ENCODE peak calls at places on chromosomes 5 and 9, in six cellular contexts. D, K, N, Y, R and T are unnamed samples.

GRCh38 chr9:114746591-114746990 is 59.2 kb downstream of the TNFSF15 start:
- DNase-seq in K (no peak), R (peak), N (no peak), Y (no peak), D (no peak), T (no peak)

GRCh38 chr9:27426717-27427645 is 97.1 kb upstream of the IFNK start:
- DNase-seq in R (no peak), K (no peak), Y (no peak), N (no peak), D (no peak), T (no peak)

GRCh38 chr5:139561655-139562451 is 714 bp downstream of the UBE2D2 start:
- DNase-seq in K (peak), R (no peak), D (peak), N (peak), Y (no peak), T (peak)

GRCh38 chr9:107214915-107215314 is 68.2 kb upstream of the RAD23B start:
- DNase-seq in K (no peak), R (no peak), N (no peak), Y (no peak), D (no peak), T (no peak)

GRCh38 chr9:86708918-86709835 is 238.1 kb downstream of the GAS1 start:
- DNase-seq in Y (no peak), R (no peak), K (no peak), D (peak), N (no peak), T (no peak)

GRCh38 chr5:142106061-142106460 is 2.5 kb upstream of the NDFIP1 start:
- DNase-seq in R (no peak), K (no peak), N (no peak), Y (no peak), D (peak), T (no peak)

GRCh38 chr5:39648539-39649200 is 223.9 kb upstream of the DAB2 start:
- DNase-seq in R (no peak), K (no peak), D (no peak), N (no peak), Y (no peak), T (no peak)

GRCh38 chr5:172389578-172390112 is 64.7 kb downstream of the SH3PXD2B start:
- DNase-seq in R (no peak), N (no peak), K (no peak), D (no peak), Y (no peak), T (no peak)

GRCh38 chr5:138662599-138662998 is 87.4 kb upstream of the HSPA9 start:
- DNase-seq in D (no peak), N (no peak), R (no peak), K (no peak), Y (no peak), T (no peak)

GRCh38 chr5:141865406-141865805 is 12.8 kb downstream of the PCDH1 start:
- DNase-seq in D (no peak), N (no peak), Y (no peak), K (no peak), R (no peak), T (no peak)

GRCh38 chr9:4371108-4371507 is 71.2 kb upstream of the GLIS3 start:
- DNase-seq in Y (no peak), K (no peak), N (no peak), D (no peak), R (peak), T (no peak)

GRCh38 chr9:93886911-93887310 is 68.2 kb downstream of the BARX1 start:
- DNase-seq in K (no peak), D (no peak), N (no peak), R (no peak), Y (no peak), T (no peak)

GRCh38 chr5:1385395-1386273 is 40.7 kb upstream of the CLPTM1L start:
- DNase-seq in R (peak), Y (peak), K (peak), N (peak), D (peak), T (peak)

GRCh38 chr5:1462358-1462757 is 17.1 kb upstream of the SLC6A3 start:
- DNase-seq in K (no peak), N (peak), D (no peak), R (no peak), Y (no peak), T (no peak)

GRCh38 chr5:59354274-59354673 is 539.3 kb downstream of the PDE4D start:
- DNase-seq in Y (no peak), R (no peak), D (no peak), N (no peak), K (no peak), T (no peak)

GRCh38 chr5:15105799-15106393 is 234.3 kb upstream of the ANKH start:
- DNase-seq in R (peak), N (no peak), D (no peak), Y (no peak), K (peak), T (peak)

GRCh38 chr5:7897014-7897600 is 28.2 kb downstream of the MTRR start:
- DNase-seq in N (no peak), K (no peak), Y (no peak), R (no peak), D (no peak), T (no peak)

GRCh38 chr5:169762338-169763095 is 125.4 kb downstream of the DOCK2 start:
- DNase-seq in Y (no peak), R (no peak), K (no peak), N (no peak), D (no peak), T (no peak)

GRCh38 chr5:179793470-179794139 is at the start of gene LTC4S:
- DNase-seq in D (peak), R (no peak), Y (peak), N (peak), K (peak), T (no peak)

GRCh38 chr5:60497706-60498500 is 202.1 kb downstream of the DEPDC1B start:
- DNase-seq in D (no peak), K (no peak), R (no peak), N (no peak), Y (no peak), T (no peak)

GRCh38 chr5:139167952-139168720 is 30.0 kb downstream of the SIL1 start:
- DNase-seq in D (no peak), K (no peak), R (no peak), N (no peak), Y (no peak), T (no peak)

GRCh38 chr5:170251462-170251861 is 18.7 kb downstream of the C5orf58 start:
- DNase-seq in R (no peak), N (no peak), D (no peak), Y (no peak), K (no peak), T (no peak)

GRCh38 chr5:15044521-15044920 is 172.9 kb upstream of the ANKH start:
- DNase-seq in R (no peak), D (no peak), Y (no peak), K (no peak), N (no peak), T (no peak)

GRCh38 chr5:67058998-67059746 is 137.4 kb downstream of the CD180 start:
- DNase-seq in R (no peak), Y (no peak), K (no peak), D (no peak), N (no peak), T (no peak)
- TF ChIP-seq CTCF in R (no peak), Y (peak), K (no peak), D (no peak), N (no peak), T (no peak)

GRCh38 chr9:126916909-126917308 is 2.3 kb downstream of the RALGPS1 start:
- DNase-seq in R (no peak), D (no peak), Y (no peak), N (no peak), K (no peak), T (no peak)
- TF ChIP-seq CTCF in R (no peak), D (no peak), Y (no peak), N (no peak), K (no peak), T (no peak)

DNA sequence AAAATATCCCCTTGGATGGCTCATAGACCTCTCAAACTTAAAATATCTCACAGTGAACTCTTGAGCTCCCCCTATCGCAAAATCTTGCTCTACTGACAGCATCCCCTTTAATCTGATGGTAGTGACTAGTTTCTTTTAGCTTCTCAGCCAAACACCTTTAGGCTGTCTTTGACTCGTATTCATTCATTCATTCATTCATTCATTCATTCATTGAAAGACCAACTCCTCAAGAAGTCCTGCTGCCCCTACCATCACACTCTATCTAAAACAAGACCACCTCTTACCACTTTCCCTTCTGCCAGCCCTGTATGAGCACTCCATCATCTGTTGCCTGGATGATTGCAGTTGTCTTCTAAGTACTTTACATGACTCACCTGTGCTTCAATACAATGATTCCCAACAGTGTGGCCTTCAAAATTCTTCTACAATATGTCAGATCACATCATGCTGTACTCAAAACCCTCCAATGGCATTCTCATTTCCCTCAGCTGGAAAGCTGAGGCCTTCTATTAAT is 46.8 kb downstream of the ITGA2 start:
- DNase-seq in R (no peak), N (no peak), Y (no peak), D (no peak), K (peak), T (no peak)
- TF ChIP-seq CTCF in R (peak), N (no peak), Y (no peak), D (no peak), K (peak), T (peak)

GRCh38 chr9:105148328-105149006 is 96.0 kb upstream of the SLC44A1 start:
- DNase-seq in D (no peak), K (no peak), N (no peak), R (no peak), Y (no peak), T (no peak)
- TF ChIP-seq CTCF in D (no peak), K (no peak), N (no peak), R (peak), Y (no peak), T (no peak)

DNA sequence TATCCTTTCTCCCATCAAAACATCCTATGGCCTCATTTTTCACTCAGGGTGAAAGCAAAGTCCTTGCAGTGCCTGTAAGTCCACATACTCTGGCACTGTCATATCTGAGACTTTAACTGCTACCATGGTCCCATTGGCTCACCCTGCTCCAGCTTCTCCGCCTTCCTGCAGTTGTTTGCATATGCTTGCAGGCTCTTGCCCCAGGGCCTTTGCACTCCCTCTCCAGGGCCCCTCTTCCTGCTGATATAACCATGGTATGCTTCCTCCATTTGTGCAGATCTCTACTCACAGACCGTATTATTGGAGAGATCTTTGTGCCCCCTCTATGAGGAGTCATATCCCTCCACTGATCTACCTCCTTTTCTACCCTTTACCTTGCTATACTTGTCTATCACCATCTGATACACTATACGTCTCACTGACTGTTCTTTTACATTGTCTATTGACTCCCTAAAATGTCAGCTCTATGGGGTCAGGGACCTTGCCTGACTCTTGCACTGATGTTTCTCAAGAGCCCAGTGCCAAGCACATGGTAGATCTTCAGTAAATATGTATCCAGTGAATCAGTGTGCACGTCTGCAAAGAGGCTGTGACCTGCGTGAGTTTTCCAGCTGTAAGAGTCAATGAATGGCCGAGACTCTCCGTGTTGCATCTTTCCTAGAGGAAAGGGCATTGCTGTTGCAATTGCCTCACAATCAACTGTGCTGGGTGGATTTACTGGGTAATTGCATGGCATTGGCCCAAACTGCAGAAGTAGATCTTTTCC is 81.7 kb upstream of the CPEB4 start:
- DNase-seq in K (no peak), D (no peak), R (no peak), Y (no peak), N (no peak), T (no peak)
- TF ChIP-seq CTCF in K (no peak), D (no peak), R (no peak), Y (no peak), N (no peak), T (no peak)

DNA sequence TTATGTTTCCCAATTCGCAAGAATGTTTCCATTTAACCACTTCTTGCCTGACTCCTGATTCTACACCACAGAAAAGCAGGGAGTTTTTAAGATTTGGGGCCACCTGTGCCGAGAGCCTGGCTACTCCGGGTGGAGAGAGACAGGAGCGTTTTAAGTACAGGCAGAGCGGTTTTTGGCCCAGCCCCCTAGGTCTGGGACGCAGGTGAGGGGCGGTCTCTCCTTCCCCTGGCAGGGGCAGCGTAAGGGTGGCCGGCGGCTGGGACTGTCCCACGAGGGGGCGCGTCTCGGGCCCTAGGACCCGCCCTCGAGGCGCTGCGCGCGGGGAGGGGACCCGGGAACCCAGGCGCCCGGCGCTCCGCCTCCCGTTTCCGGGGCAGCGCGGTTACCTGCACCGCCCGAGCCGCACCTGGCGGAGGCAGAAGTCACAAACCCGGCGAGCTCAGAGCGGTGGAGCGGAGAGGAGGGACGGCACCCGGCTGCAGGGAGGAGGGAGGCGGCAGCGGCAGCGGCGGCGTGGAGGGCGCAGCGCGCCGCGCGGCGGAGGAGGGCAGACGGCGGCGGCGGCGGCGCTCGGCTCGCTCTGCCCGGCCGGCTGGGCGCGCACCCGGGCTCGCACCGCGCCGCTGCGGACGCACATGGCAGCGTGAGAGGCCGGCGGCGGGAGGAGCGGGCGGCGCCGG is at the start of gene WWC1:
- DNase-seq in Y (no peak), D (no peak), R (no peak), N (peak), K (peak), T (peak)
- TF ChIP-seq CTCF in Y (peak), D (no peak), R (peak), N (peak), K (no peak), T (peak)

DNA sequence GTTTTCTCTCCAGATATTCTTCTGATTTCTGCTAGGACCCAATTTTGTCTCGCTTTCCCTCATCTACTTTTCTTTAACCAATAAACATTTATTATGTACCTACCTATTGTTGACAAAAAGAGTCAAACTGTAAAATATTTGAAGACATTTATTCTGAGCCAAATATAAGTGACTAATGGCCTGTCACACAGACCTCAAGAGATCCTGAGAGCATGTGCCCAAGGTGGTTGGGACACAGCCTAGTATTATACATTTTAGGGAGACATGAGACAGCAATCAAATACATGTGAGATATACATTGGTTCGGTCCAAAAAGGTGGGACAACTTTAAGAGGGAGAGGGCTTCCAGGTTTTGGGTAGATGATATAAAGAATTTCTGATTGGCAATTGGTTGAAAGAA is 191.8 kb downstream of the NXNL2 start:
- DNase-seq in D (no peak), K (no peak), R (no peak), N (no peak), Y (no peak), T (no peak)
- TF ChIP-seq CTCF in D (no peak), K (no peak), R (no peak), N (no peak), Y (no peak), T (no peak)

DNA sequence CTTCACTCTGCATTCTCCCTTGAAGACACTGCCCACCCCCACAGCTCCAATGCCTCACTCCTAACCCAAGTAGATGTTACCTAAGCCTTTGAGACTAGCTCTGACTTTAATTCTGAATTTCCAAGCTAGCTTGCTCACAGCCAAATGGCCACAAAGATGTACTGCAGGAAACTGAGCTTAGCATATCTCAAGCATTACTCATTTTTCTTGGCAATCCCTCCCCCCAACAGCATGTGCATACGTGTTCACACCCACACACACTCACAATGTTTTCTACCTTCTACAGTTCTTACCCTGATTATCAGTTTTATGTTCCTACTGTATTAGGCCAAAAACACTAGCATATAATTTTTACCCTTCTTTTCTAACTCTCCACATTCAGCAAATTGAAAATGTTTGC is 13.7 kb upstream of the GRIA1 start:
- DNase-seq in Y (no peak), K (no peak), D (no peak), N (no peak), R (no peak), T (no peak)
- TF ChIP-seq CTCF in Y (no peak), K (no peak), D (no peak), N (no peak), R (no peak), T (no peak)